ENCODE peak calls at places on chromosomes 1 and 21, in seven cellular contexts. O is mesothelial cell of epicardium, N is EL, S is cardiac muscle cell, X is GM13976, Q is left ventricle myocardium inferior, B is SJSA1. D is an unnamed sample.

GRCh38 chr1:14426854-14427253 is 171.6 kb upstream of the KAZN start:
- DNase-seq in O (no peak), N (no peak), S (no peak), X (no peak), Q (no peak), B (no peak), D (no peak)

GRCh38 chr1:150156868-150157603 is 7.3 kb downstream of the PLEKHO1 start:
- DNase-seq in O (no peak), N (peak), S (peak), X (no peak), Q (no peak), B (peak), D (no peak)

GRCh38 chr1:20717452-20718342 is at the start of gene KIF17:
- DNase-seq in O (peak), N (peak), S (peak), X (peak), Q (peak), B (peak), D (peak)

GRCh38 chr1:204172404-204173049 is 6.4 kb upstream of the REN start:
- DNase-seq in O (no peak), N (no peak), S (no peak), X (no peak), Q (no peak), B (no peak), D (no peak)

GRCh38 chr21:30234643-30235042 is 18.7 kb upstream of the CLDN8 start:
- DNase-seq in O (no peak), N (no peak), S (peak), X (no peak), Q (no peak), B (no peak), D (peak)

GRCh38 chr1:21490774-21491482 is 18.3 kb upstream of the ALPL start:
- DNase-seq in O (no peak), N (peak), S (peak), X (peak), Q (no peak), B (peak), D (peak)

GRCh38 chr1:178768423-178768822 is 43.4 kb downstream of the RALGPS2 start:
- DNase-seq in O (no peak), N (peak), S (peak), X (peak), Q (no peak), B (no peak), D (peak)

GRCh38 chr1:236904874-236905741 is 99.1 kb downstream of the MT1HL1 start:
- DNase-seq in O (no peak), N (peak), S (peak), X (no peak), Q (no peak), B (peak), D (peak)

GRCh38 chr21:32334980-32335471 is 36.4 kb downstream of the MRAP start:
- DNase-seq in O (peak), N (no peak), S (no peak), X (no peak), Q (no peak), B (no peak), D (peak)

GRCh38 chr1:68112835-68113243 is 62.4 kb upstream of the DIRAS3 start:
- DNase-seq in O (no peak), N (peak), S (peak), X (no peak), Q (peak), B (peak), D (peak)

GRCh38 chr1:26811708-26812107 is 14.8 kb upstream of the ZDHHC18 start:
- DNase-seq in O (no peak), N (no peak), S (no peak), X (no peak), Q (no peak), B (no peak), D (no peak)

D was measured in adipocyte.